ENCODE peak calls at places on chromosomes 4 and X, in nine cellular contexts. Z, P, S, R, C, G, T, F and Q are unnamed samples.

GRCh38 chr4:37827030-37827705 is 682 bp downstream of the PGM2 start:
- DNase-seq in Z (peak; percentile 31), F (peak; percentile 87), S (peak; percentile 55), R (no peak), T (peak; percentile 63), P (no peak), C (no peak), G (peak; percentile 48), Q (no peak)

GRCh38 chr4:69750346-69750745 is 10.1 kb downstream of the SULT1B1 start:
- DNase-seq in T (peak; percentile 45), Z (no peak), F (peak; percentile 81), S (no peak), P (no peak), G (peak; percentile 61), C (no peak), R (no peak), Q (no peak)

GRCh38 chr4:158782539-158783360 is 13.9 kb downstream of the FNIP2 start:
- DNase-seq in Z (no peak), P (no peak), F (peak; percentile 75), T (no peak), S (no peak), R (no peak), C (no peak), G (no peak), Q (no peak)

GRCh38 chr4:6071191-6071958 is 53.1 kb upstream of the C4orf50 start:
- DNase-seq in S (no peak), Z (no peak), G (no peak), C (no peak), R (peak; percentile 37), F (no peak), T (no peak), P (no peak), Q (no peak)

GRCh38 chr4:27887646-27888045 is 1027.0 kb downstream of the STIM2 start:
- DNase-seq in R (no peak), Z (no peak), T (no peak), C (no peak), P (no peak), S (no peak), G (no peak), F (no peak), Q (no peak)

GRCh38 chr4:99506781-99507180 is 4.0 kb upstream of the C4orf17 start:
- DNase-seq in C (no peak), Z (no peak), R (no peak), F (peak; percentile 14), S (no peak), T (peak; percentile 6), G (peak; percentile 16), P (no peak), Q (no peak)

GRCh38 chr4:54226399-54227260 is 2.5 kb upstream of the PDGFRA start:
- DNase-seq in S (no peak), P (no peak), G (peak; percentile 89), R (peak; percentile 47), T (peak; percentile 96), Z (no peak), F (no peak), C (peak; percentile 69), Q (peak; percentile 85)

GRCh38 chr4:89737888-89738287 is 99.1 kb downstream of the SNCA start:
- DNase-seq in G (peak; percentile 42), C (no peak), R (no peak), T (peak; percentile 63), S (no peak), Z (no peak), F (peak; percentile 21), P (no peak), Q (no peak)

GRCh38 chrX:104047171-104047570 is 7.4 kb downstream of the H2BW2 start:
- DNase-seq in Z (no peak), G (no peak), S (no peak), R (no peak), C (no peak), P (no peak), T (no peak), F (no peak), Q (no peak)

GRCh38 chrX:11151799-11152591 is 40.9 kb downstream of the HCCS start:
- DNase-seq in G (no peak), S (no peak), P (no peak), T (no peak), F (no peak), C (no peak), R (no peak), Z (no peak), Q (no peak)

GRCh38 chr4:39587881-39588280 is 50.8 kb downstream of the SMIM14 start:
- DNase-seq in F (peak; percentile 35), R (no peak), Z (no peak), T (peak; percentile 77), G (peak; percentile 77), S (no peak), P (no peak), C (no peak), Q (peak; percentile 11)

GRCh38 chr4:109432676-109433075 is 939 bp upstream of the SEC24B start:
- DNase-seq in T (peak; percentile 76), P (no peak), Z (no peak), S (no peak), C (no peak), G (peak; percentile 83), R (no peak), F (peak; percentile 48), Q (no peak)

GRCh38 chr4:168923526-168924194 is 86.4 kb downstream of the CBR4 start:
- DNase-seq in R (peak; percentile 52), C (peak; percentile 69), P (peak; percentile 18), Z (peak; percentile 59), T (peak; percentile 88), G (peak; percentile 91), S (no peak), F (peak; percentile 58), Q (no peak)

GRCh38 chr4:108483077-108483476 is 137.3 kb upstream of the RPL34 start:
- DNase-seq in R (no peak), P (no peak), Z (no peak), S (no peak), F (no peak), C (peak; percentile 6), G (no peak), T (no peak), Q (no peak)

GRCh38 chr4:153780876-153781275 is 8.0 kb downstream of the SFRP2 start:
- DNase-seq in C (no peak), Z (no peak), R (no peak), S (no peak), T (no peak), F (no peak), P (no peak), G (no peak), Q (no peak)

GRCh38 chr4:141352775-141353544 is 132.3 kb downstream of the ZNF330 start:
- DNase-seq in G (peak; percentile 93), S (no peak), R (no peak), F (peak; percentile 54), Z (no peak), C (no peak), P (no peak), T (peak; percentile 64), Q (no peak)

GRCh38 chr4:677431-678293 is 3.3 kb downstream of the MYL5 start:
- DNase-seq in G (no peak), Z (no peak), R (no peak), T (peak; percentile 52), P (no peak), C (no peak), F (peak; percentile 82), S (no peak), Q (no peak)

GRCh38 chr4:110533590-110533910 is 57.6 kb downstream of the ENPEP start:
- DNase-seq in T (no peak), G (peak; percentile 24), Z (no peak), P (no peak), S (no peak), C (no peak), F (no peak), R (no peak), Q (no peak)

GRCh38 chrX:148416142-148416541 is 84.3 kb upstream of the AFF2 start:
- DNase-seq in C (no peak), P (no peak), G (no peak), Z (no peak), S (no peak), F (peak; percentile 22), R (no peak), T (no peak), Q (no peak)

GRCh38 chrX:107894038-107894437 is 68.4 kb downstream of the MID2 start:
- DNase-seq in T (peak; percentile 62), P (peak; percentile 6), F (peak; percentile 54), R (no peak), Z (peak; percentile 32), S (no peak), C (peak; percentile 3), G (peak; percentile 62), Q (no peak)

GRCh38 chrX:70436380-70436779 is 8.3 kb upstream of the DLG3 start:
- DNase-seq in T (peak; percentile 20), F (no peak), G (no peak), R (peak; percentile 59), S (no peak), C (peak; percentile 57), P (no peak), Z (no peak), Q (no peak)

GRCh38 chr4:143389543-143390195 is 53.0 kb downstream of the GAB1 start:
- DNase-seq in P (no peak), Z (no peak), C (no peak), G (no peak), F (peak; percentile 87), T (peak; percentile 67), R (no peak), S (no peak), Q (no peak)

GRCh38 chr4:74969507-74970474 is 36.9 kb downstream of the PARM1 start:
- DNase-seq in P (no peak), G (peak; percentile 1), T (no peak), Z (no peak), F (peak; percentile 3), S (no peak), R (peak; percentile 35), C (no peak), Q (no peak)

GRCh38 chr4:157713342-157713741 is 459.5 kb downstream of the GASK1B start:
- DNase-seq in G (peak; percentile 18), C (no peak), Z (no peak), P (no peak), R (no peak), T (peak; percentile 53), F (peak; percentile 20), S (no peak), Q (no peak)

GRCh38 chrX:108699368-108699767 is 37.0 kb downstream of the IRS4 start:
- DNase-seq in F (peak; percentile 45), S (no peak), G (peak; percentile 53), P (peak; percentile 12), Z (peak; percentile 2), C (peak; percentile 13), T (peak; percentile 32), R (no peak), Q (no peak)

GRCh38 chr4:129064717-129065116 is 28.6 kb downstream of the SCLT1 start:
- DNase-seq in R (no peak), F (peak; percentile 25), T (peak; percentile 65), S (no peak), C (no peak), P (no peak), Z (no peak), G (peak; percentile 60), Q (no peak)